ENCODE peak calls at places on chromosomes 12 and 14, in eight cellular contexts. J, F, W, T, O, E, B and S are unnamed samples.

GRCh38 chr12:34286483-34286882 is 264.2 kb downstream of the ALG10 start:
- DNase-seq in J (no peak), F (no peak), W (no peak), T (no peak), O (no peak), E (no peak), B (no peak), S (no peak)

GRCh38 chr14:52895000-52895399 is 55.9 kb downstream of the FERMT2 start:
- DNase-seq in J (no peak), F (no peak), W (no peak), T (no peak), O (no peak), E (no peak), B (peak), S (no peak)

GRCh38 chr12:2797721-2798418 is 3.1 kb downstream of the FKBP4 start:
- DNase-seq in J (no peak), F (no peak), W (no peak), T (no peak), O (no peak), E (no peak), B (no peak), S (no peak)

GRCh38 chr12:32273712-32274111 is 125.6 kb upstream of the FGD4 start:
- DNase-seq in J (no peak), F (peak), W (peak), T (no peak), O (no peak), E (no peak), B (peak), S (no peak)

GRCh38 chr14:31286456-31287293 is 79.1 kb upstream of the HECTD1 start:
- DNase-seq in J (no peak), F (peak), W (no peak), T (no peak), O (no peak), E (peak), B (no peak), S (no peak)

GRCh38 chr12:388547-389137 is 478 bp downstream of the KDM5A start:
- DNase-seq in J (peak), F (peak), W (peak), T (no peak), O (no peak), E (peak), B (peak), S (peak)

GRCh38 chr12:123938679-123939480 is 33.8 kb downstream of the CCDC92 start:
- DNase-seq in J (no peak), F (no peak), W (no peak), T (no peak), O (no peak), E (no peak), B (no peak), S (no peak)

GRCh38 chr12:133202493-133203343 is 21.4 kb downstream of the ZNF268 start:
- DNase-seq in J (no peak), F (no peak), W (no peak), T (no peak), O (no peak), E (no peak), B (no peak), S (no peak)

GRCh38 chr12:63093711-63094110 is 57.3 kb downstream of the AVPR1A start:
- DNase-seq in J (no peak), F (no peak), W (no peak), T (no peak), O (no peak), E (no peak), B (no peak), S (no peak)

GRCh38 chr14:57533214-57533613 is 39.6 kb upstream of the CCDC198 start:
- DNase-seq in J (peak), F (peak), W (no peak), T (peak), O (peak), E (no peak), B (no peak), S (no peak)

GRCh38 chr12:47797432-47797831 is 22.3 kb downstream of the HDAC7 start:
- DNase-seq in J (no peak), F (no peak), W (no peak), T (no peak), O (no peak), E (no peak), B (peak), S (no peak)

GRCh38 chr14:92456215-92457017 is 57.2 kb upstream of the RIN3 start:
- DNase-seq in J (peak), F (peak), W (no peak), T (peak), O (peak), E (no peak), B (no peak), S (no peak)

GRCh38 chr12:93741741-93742085 is 64.5 kb downstream of the CRADD start:
- DNase-seq in J (peak), F (peak), W (no peak), T (peak), O (peak), E (no peak), B (no peak), S (no peak)

GRCh38 chr12:113190761-113191160 is 5.2 kb downstream of the RITA1 start:
- DNase-seq in J (peak), F (peak), W (no peak), T (no peak), O (no peak), E (no peak), B (no peak), S (no peak)

GRCh38 chr12:113609692-113610469 is 138.2 kb upstream of the LHX5 start:
- DNase-seq in J (no peak), F (no peak), W (no peak), T (no peak), O (no peak), E (no peak), B (no peak), S (no peak)

GRCh38 chr12:119692410-119692809 is 24.5 kb downstream of the PRKAB1 start:
- DNase-seq in J (peak), F (no peak), W (no peak), T (no peak), O (no peak), E (no peak), B (no peak), S (no peak)

GRCh38 chr14:97832734-97833133 is 1035.6 kb downstream of the VRK1 start:
- DNase-seq in J (no peak), F (no peak), W (no peak), T (no peak), O (no peak), E (no peak), B (no peak), S (no peak)

GRCh38 chr12:77845831-77846230 is 15.1 kb downstream of the NAV3 start:
- DNase-seq in J (peak), F (no peak), W (no peak), T (no peak), O (no peak), E (no peak), B (no peak), S (no peak)